ENCODE peak calls at places on chromosome 12, in eight cellular contexts. Z is colonic mucosa, L is kidney epithelial cell, X is Panc1, N is glutamatergic neuron, T is tibial nerve, H is MCF 10A, B is fibroblast of the aortic adventitia. C is an unnamed sample.

GRCh38 chr12:91219511-91219910 is 36.9 kb upstream of the DCN start:
- DNase-seq in Z (no peak), L (peak), X (no peak), N (no peak), T (no peak), H (peak), B (peak), C (no peak)

GRCh38 chr12:120327593-120327992 is at the start of gene PLA2G1B:
- DNase-seq in Z (no peak), L (no peak), X (no peak), N (no peak), T (no peak), H (no peak), B (no peak), C (no peak)

GRCh38 chr12:123762715-123763052 is 583 bp downstream of the DNAH10 start:
- DNase-seq in Z (peak), L (no peak), X (no peak), N (no peak), T (no peak), H (no peak), B (no peak), C (no peak)

GRCh38 chr12:89694542-89694941 is 14.1 kb downstream of the ATP2B1 start:
- DNase-seq in Z (no peak), L (no peak), X (no peak), N (no peak), T (no peak), H (no peak), B (no peak), C (no peak)

GRCh38 chr12:18320036-18320617 is 58.8 kb downstream of the PIK3C2G start:
- DNase-seq in Z (no peak), L (peak), X (peak), N (no peak), T (no peak), H (peak), B (peak), C (peak)

GRCh38 chr12:52969828-52970569 is 21.1 kb downstream of the KRT18 start:
- DNase-seq in Z (peak), L (no peak), X (no peak), N (no peak), T (no peak), H (peak), B (no peak), C (peak)

GRCh38 chr12:42854826-42855225 is 265.3 kb upstream of the PRICKLE1 start:
- DNase-seq in Z (no peak), L (no peak), X (no peak), N (no peak), T (no peak), H (no peak), B (no peak), C (no peak)

GRCh38 chr12:1915082-1915968 is 3.1 kb downstream of the CACNA2D4 start:
- DNase-seq in Z (peak), L (no peak), X (no peak), N (peak), T (peak), H (no peak), B (no peak), C (no peak)

GRCh38 chr12:19404232-19404880 is 34.9 kb upstream of the AEBP2 start:
- DNase-seq in Z (no peak), L (no peak), X (no peak), N (no peak), T (no peak), H (no peak), B (no peak), C (no peak)

GRCh38 chr12:18580286-18580685 is 157.5 kb downstream of the PLCZ1 start:
- DNase-seq in Z (no peak), L (no peak), X (no peak), N (no peak), T (no peak), H (no peak), B (peak), C (no peak)

GRCh38 chr12:80567391-80567790 is 123.4 kb downstream of the PTPRQ start:
- DNase-seq in Z (no peak), L (no peak), X (no peak), N (no peak), T (no peak), H (peak), B (peak), C (no peak)

GRCh38 chr12:84636801-84637285 is 275.8 kb downstream of the SLC6A15 start:
- DNase-seq in Z (no peak), L (no peak), X (no peak), N (no peak), T (no peak), H (no peak), B (peak), C (no peak)

GRCh38 chr12:21301-22189 is 45.0 kb upstream of the IQSEC3 start:
- DNase-seq in Z (no peak), L (no peak), X (no peak), N (no peak), T (no peak), H (no peak), B (no peak), C (no peak)

GRCh38 chr12:65014504-65015271 is 106.4 kb downstream of the WIF1 start:
- DNase-seq in Z (no peak), L (no peak), X (no peak), N (no peak), T (no peak), H (no peak), B (no peak), C (no peak)

GRCh38 chr12:114921796-114922195 is 237.8 kb upstream of the TBX3 start:
- DNase-seq in Z (no peak), L (no peak), X (no peak), N (no peak), T (no peak), H (no peak), B (no peak), C (no peak)

GRCh38 chr12:27123642-27124041 is 41.3 kb upstream of the C12orf71 start:
- DNase-seq in Z (no peak), L (no peak), X (no peak), N (no peak), T (no peak), H (peak), B (peak), C (no peak)

GRCh38 chr12:88781909-88782308 is 201.6 kb upstream of the KITLG start:
- DNase-seq in Z (no peak), L (no peak), X (no peak), N (no peak), T (no peak), H (peak), B (peak), C (no peak)

GRCh38 chr12:114166360-114166759 is 200.2 kb upstream of the RBM19 start:
- DNase-seq in Z (no peak), L (no peak), X (no peak), N (peak), T (no peak), H (peak), B (peak), C (peak)

GRCh38 chr12:6229823-6230222 is 29.6 kb downstream of the CD9 start:
- DNase-seq in Z (peak), L (no peak), X (no peak), N (no peak), T (peak), H (peak), B (peak), C (peak)

GRCh38 chr12:95191060-95191696 is 26.1 kb downstream of the FGD6 start:
- DNase-seq in Z (no peak), L (no peak), X (no peak), N (no peak), T (no peak), H (no peak), B (no peak), C (no peak)

GRCh38 chr12:570237-570925 is 92.9 kb downstream of the NINJ2 start:
- DNase-seq in Z (peak), L (peak), X (peak), N (peak), T (peak), H (peak), B (peak), C (peak)

GRCh38 chr12:116202433-116202832 is 75.1 kb downstream of the MED13L start:
- DNase-seq in Z (no peak), L (no peak), X (no peak), N (no peak), T (no peak), H (no peak), B (peak), C (no peak)

GRCh38 chr12:92208613-92209121 is 63.0 kb upstream of the BTG1 start:
- DNase-seq in Z (peak), L (peak), X (peak), N (no peak), T (peak), H (peak), B (peak), C (no peak)

GRCh38 chr12:76864791-76865400 is 13.9 kb downstream of the CSRP2 start:
- DNase-seq in Z (no peak), L (no peak), X (no peak), N (no peak), T (no peak), H (no peak), B (no peak), C (no peak)

GRCh38 chr12:98229539-98229921 is 285.9 kb upstream of the TMPO start:
- DNase-seq in Z (no peak), L (no peak), X (no peak), N (no peak), T (no peak), H (no peak), B (no peak), C (no peak)

GRCh38 chr12:98228619-98229538 is 286.5 kb upstream of the TMPO start:
- DNase-seq in Z (no peak), L (no peak), X (no peak), N (no peak), T (no peak), H (no peak), B (no peak), C (no peak)

GRCh38 chr12:98224584-98225221 is 290.7 kb upstream of the TMPO start:
- DNase-seq in Z (no peak), L (no peak), X (no peak), N (no peak), T (no peak), H (no peak), B (no peak), C (no peak)

GRCh38 chr12:98232753-98233385 is 282.5 kb upstream of the TMPO start:
- DNase-seq in Z (no peak), L (no peak), X (no peak), N (no peak), T (no peak), H (no peak), B (no peak), C (no peak)

DNA sequence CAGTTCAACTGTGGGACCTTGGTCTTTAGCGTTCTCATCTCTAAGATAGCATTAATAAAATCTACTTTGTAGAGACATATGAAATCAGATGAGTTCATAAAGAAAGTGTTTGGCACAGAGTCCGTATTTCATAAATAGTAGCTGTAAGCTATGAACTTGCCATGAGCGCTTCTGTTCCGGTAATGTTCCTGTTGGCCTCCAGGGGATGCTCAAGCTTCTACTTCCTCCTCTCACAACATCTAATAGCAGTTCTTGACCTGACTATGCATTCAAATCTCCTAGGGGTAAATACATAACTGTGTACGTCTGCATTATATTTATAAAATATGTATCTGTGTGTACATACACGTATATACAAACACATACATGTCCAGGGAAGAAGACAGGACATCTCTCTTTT is 288.2 kb upstream of the TMPO start:
- DNase-seq in Z (no peak), L (no peak), X (no peak), N (no peak), T (no peak), H (peak), B (peak), C (no peak)
- TF ChIP-seq CTCF in Z (no peak), L (peak), X (peak), N (peak), T (peak), H (no peak), B (peak), C (peak)

GRCh38 chr12:47067778-47068431 is 11.5 kb upstream of the PCED1B start:
- DNase-seq in Z (no peak), L (no peak), X (no peak), N (no peak), T (no peak), H (no peak), B (no peak), C (no peak)

GRCh38 chr12:47067176-47067575 is 12.2 kb upstream of the PCED1B start:
- DNase-seq in Z (no peak), L (no peak), X (no peak), N (no peak), T (no peak), H (no peak), B (no peak), C (no peak)

GRCh38 chr12:47071241-47071852 is 8.1 kb upstream of the PCED1B start:
- DNase-seq in Z (no peak), L (no peak), X (no peak), N (no peak), T (no peak), H (peak), B (no peak), C (no peak)

GRCh38 chr12:47066278-47067048 is 13.0 kb upstream of the PCED1B start:
- DNase-seq in Z (no peak), L (no peak), X (no peak), N (no peak), T (no peak), H (no peak), B (peak), C (no peak)

GRCh38 chr12:47068539-47068938 is 10.9 kb upstream of the PCED1B start:
- DNase-seq in Z (no peak), L (no peak), X (no peak), N (peak), T (no peak), H (no peak), B (no peak), C (no peak)
- TF ChIP-seq CTCF in Z (no peak), L (no peak), X (no peak), N (no peak), T (no peak), H (no peak), B (no peak), C (no peak)

DNA sequence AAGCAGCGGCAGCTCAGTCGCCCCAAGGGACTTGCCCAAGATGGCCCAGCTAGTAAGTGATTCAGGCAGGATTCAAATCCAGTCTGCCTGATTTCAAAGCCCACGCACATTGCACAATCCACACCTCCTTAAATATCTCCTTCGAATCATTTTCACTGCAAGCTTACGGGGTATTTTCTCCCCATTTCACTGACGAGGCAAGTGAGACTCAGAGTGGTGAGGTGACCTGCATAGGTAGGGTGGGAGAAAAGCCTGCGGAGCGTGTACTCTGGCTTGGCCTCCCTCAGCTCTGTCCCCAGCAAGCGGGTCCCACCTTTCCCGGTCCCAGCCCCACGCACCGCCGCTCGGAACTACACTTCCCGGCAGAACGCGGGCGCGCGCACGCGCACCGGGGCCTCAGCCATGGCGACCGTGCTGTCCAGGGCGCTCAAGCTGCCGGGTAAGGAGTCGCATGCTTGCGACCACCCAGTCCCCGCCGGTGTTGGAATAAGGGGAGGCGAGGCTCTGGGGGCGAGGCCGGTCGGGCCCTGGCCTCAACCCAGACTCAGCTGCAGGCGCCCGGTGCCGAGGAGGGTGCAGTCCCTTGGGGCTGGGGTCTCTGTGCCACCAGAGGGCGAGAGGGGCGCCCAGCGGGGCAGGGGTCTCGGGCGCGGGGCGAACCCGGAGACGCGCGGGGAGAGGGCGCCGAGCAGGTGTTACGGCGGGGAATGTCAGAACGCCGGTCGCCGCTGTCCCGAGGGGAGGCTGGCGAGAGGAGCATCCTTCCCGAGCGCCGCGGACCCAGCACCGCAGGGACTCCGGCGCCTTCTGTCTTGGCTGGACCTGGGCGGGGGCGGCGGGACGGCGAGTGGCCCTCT is at the start of gene FAM234B:
- DNase-seq in Z (peak), L (no peak), X (no peak), N (peak), T (peak), H (peak), B (peak), C (peak)
- TF ChIP-seq CTCF in Z (no peak), L (peak), X (peak), N (no peak), T (peak), H (peak), B (peak), C (peak)

GRCh38 chr12:68001486-68002466 is 12.5 kb downstream of the IFNG-AS1 start:
- DNase-seq in Z (no peak), L (no peak), X (no peak), N (no peak), T (no peak), H (peak), B (peak), C (no peak)
- TF ChIP-seq CTCF in Z (no peak), L (no peak), X (peak), N (peak), T (no peak), H (peak), B (peak), C (peak)